ENCODE peak calls at places on chromosome 10, in five cellular contexts. One of them, this sample, is unnamed.
A peak's percentile ranks its signal among the peaks of the same experiment; 100 is the strongest.

GRCh38 chr10:87546221-87546620 is 41.5 kb downstream of the MINPP1 start:
- DNase-seq in hippocampal formation: no peak
- DNase-seq in esophagus squamous epithelium: no peak
- DNase-seq in left cardiac atrium: no peak
- DNase-seq in stimulated activated CD4-positive, alpha-beta T cell treated with anti-CD3 and anti-CD28 coated beads, TNF-alpha, amount 100 ng/mL, for 4 hours: no peak
- DNase-seq in this sample: no peak

GRCh38 chr10:99329891-99330674 is 927 bp downstream of the CNNM1 start:
- DNase-seq in hippocampal formation: no peak
- DNase-seq in left cardiac atrium: peak; percentile 43
- DNase-seq in esophagus squamous epithelium: no peak
- DNase-seq in stimulated activated CD4-positive, alpha-beta T cell treated with anti-CD3 and anti-CD28 coated beads, TNF-alpha, amount 100 ng/mL, for 4 hours: peak; percentile 13
- DNase-seq in this sample: peak; percentile 25

GRCh38 chr10:119516381-119517234 is 25.9 kb downstream of the RGS10 start:
- DNase-seq in left cardiac atrium: no peak
- DNase-seq in stimulated activated CD4-positive, alpha-beta T cell treated with anti-CD3 and anti-CD28 coated beads, TNF-alpha, amount 100 ng/mL, for 4 hours: peak; percentile 33
- DNase-seq in hippocampal formation: no peak
- DNase-seq in esophagus squamous epithelium: no peak
- DNase-seq in this sample: no peak

GRCh38 chr10:110138197-110138812 is 69.1 kb upstream of the MXI1 start:
- DNase-seq in hippocampal formation: peak; percentile 87
- DNase-seq in left cardiac atrium: no peak
- DNase-seq in stimulated activated CD4-positive, alpha-beta T cell treated with anti-CD3 and anti-CD28 coated beads, TNF-alpha, amount 100 ng/mL, for 4 hours: no peak
- DNase-seq in esophagus squamous epithelium: no peak
- DNase-seq in this sample: no peak

GRCh38 chr10:6142644-6143043 is 53.8 kb downstream of the RBM17 start:
- DNase-seq in esophagus squamous epithelium: no peak
- DNase-seq in stimulated activated CD4-positive, alpha-beta T cell treated with anti-CD3 and anti-CD28 coated beads, TNF-alpha, amount 100 ng/mL, for 4 hours: no peak
- DNase-seq in hippocampal formation: no peak
- DNase-seq in left cardiac atrium: no peak
- DNase-seq in this sample: no peak

GRCh38 chr10:15660990-15661389 is 58.7 kb downstream of the ITGA8 start:
- DNase-seq in hippocampal formation: no peak
- DNase-seq in esophagus squamous epithelium: no peak
- DNase-seq in left cardiac atrium: no peak
- DNase-seq in stimulated activated CD4-positive, alpha-beta T cell treated with anti-CD3 and anti-CD28 coated beads, TNF-alpha, amount 100 ng/mL, for 4 hours: no peak
- DNase-seq in this sample: no peak

GRCh38 chr10:12483996-12484944 is 134.9 kb downstream of the CAMK1D start:
- DNase-seq in stimulated activated CD4-positive, alpha-beta T cell treated with anti-CD3 and anti-CD28 coated beads, TNF-alpha, amount 100 ng/mL, for 4 hours: no peak
- DNase-seq in esophagus squamous epithelium: no peak
- DNase-seq in hippocampal formation: no peak
- DNase-seq in left cardiac atrium: peak; percentile 36
- DNase-seq in this sample: no peak

GRCh38 chr10:23096814-23097549 is 1.6 kb downstream of the MSRB2 start:
- DNase-seq in esophagus squamous epithelium: no peak
- DNase-seq in hippocampal formation: no peak
- DNase-seq in left cardiac atrium: no peak
- DNase-seq in stimulated activated CD4-positive, alpha-beta T cell treated with anti-CD3 and anti-CD28 coated beads, TNF-alpha, amount 100 ng/mL, for 4 hours: no peak
- DNase-seq in this sample: peak; percentile 45

GRCh38 chr10:16439294-16439693 is 2.5 kb downstream of the PTER start:
- DNase-seq in hippocampal formation: no peak
- DNase-seq in esophagus squamous epithelium: no peak
- DNase-seq in left cardiac atrium: no peak
- DNase-seq in stimulated activated CD4-positive, alpha-beta T cell treated with anti-CD3 and anti-CD28 coated beads, TNF-alpha, amount 100 ng/mL, for 4 hours: no peak
- DNase-seq in this sample: no peak

GRCh38 chr10:49131507-49132385 is 2.1 kb downstream of the FAM170B start:
- DNase-seq in left cardiac atrium: peak; percentile 45
- DNase-seq in esophagus squamous epithelium: no peak
- DNase-seq in hippocampal formation: no peak
- DNase-seq in stimulated activated CD4-positive, alpha-beta T cell treated with anti-CD3 and anti-CD28 coated beads, TNF-alpha, amount 100 ng/mL, for 4 hours: no peak
- DNase-seq in this sample: no peak

GRCh38 chr10:103491729-103492364 is 1.7 kb upstream of the NEURL1 start:
- DNase-seq in esophagus squamous epithelium: no peak
- DNase-seq in hippocampal formation: no peak
- DNase-seq in stimulated activated CD4-positive, alpha-beta T cell treated with anti-CD3 and anti-CD28 coated beads, TNF-alpha, amount 100 ng/mL, for 4 hours: no peak
- DNase-seq in left cardiac atrium: no peak
- DNase-seq in this sample: no peak

GRCh38 chr10:97117372-97117771 is 68.4 kb downstream of the SLIT1 start:
- DNase-seq in esophagus squamous epithelium: no peak
- DNase-seq in stimulated activated CD4-positive, alpha-beta T cell treated with anti-CD3 and anti-CD28 coated beads, TNF-alpha, amount 100 ng/mL, for 4 hours: no peak
- DNase-seq in left cardiac atrium: no peak
- DNase-seq in hippocampal formation: no peak
- DNase-seq in this sample: no peak

GRCh38 chr10:35388197-35388596 is 51.9 kb downstream of the CCNY start:
- DNase-seq in left cardiac atrium: no peak
- DNase-seq in stimulated activated CD4-positive, alpha-beta T cell treated with anti-CD3 and anti-CD28 coated beads, TNF-alpha, amount 100 ng/mL, for 4 hours: no peak
- DNase-seq in esophagus squamous epithelium: no peak
- DNase-seq in hippocampal formation: no peak
- DNase-seq in this sample: no peak

GRCh38 chr10:102675151-102675886 is 31.0 kb downstream of the TRIM8 start:
- DNase-seq in left cardiac atrium: no peak
- DNase-seq in hippocampal formation: no peak
- DNase-seq in esophagus squamous epithelium: no peak
- DNase-seq in stimulated activated CD4-positive, alpha-beta T cell treated with anti-CD3 and anti-CD28 coated beads, TNF-alpha, amount 100 ng/mL, for 4 hours: no peak
- DNase-seq in this sample: no peak

GRCh38 chr10:24556746-24557742 is 166.6 kb downstream of the ARHGAP21 start:
- DNase-seq in left cardiac atrium: no peak
- DNase-seq in hippocampal formation: peak; percentile 28
- DNase-seq in stimulated activated CD4-positive, alpha-beta T cell treated with anti-CD3 and anti-CD28 coated beads, TNF-alpha, amount 100 ng/mL, for 4 hours: no peak
- DNase-seq in esophagus squamous epithelium: no peak
- DNase-seq in this sample: no peak

GRCh38 chr10:129161184-129161583 is 305.9 kb upstream of the MGMT start:
- DNase-seq in hippocampal formation: no peak
- DNase-seq in left cardiac atrium: no peak
- DNase-seq in stimulated activated CD4-positive, alpha-beta T cell treated with anti-CD3 and anti-CD28 coated beads, TNF-alpha, amount 100 ng/mL, for 4 hours: no peak
- DNase-seq in esophagus squamous epithelium: no peak
- DNase-seq in this sample: no peak

GRCh38 chr10:114077347-114077746 is 33.7 kb downstream of the ADRB1 start:
- DNase-seq in left cardiac atrium: no peak
- DNase-seq in stimulated activated CD4-positive, alpha-beta T cell treated with anti-CD3 and anti-CD28 coated beads, TNF-alpha, amount 100 ng/mL, for 4 hours: no peak
- DNase-seq in esophagus squamous epithelium: no peak
- DNase-seq in hippocampal formation: no peak
- DNase-seq in this sample: no peak

GRCh38 chr10:64334084-64334483 is 812.9 kb downstream of the REEP3 start:
- DNase-seq in stimulated activated CD4-positive, alpha-beta T cell treated with anti-CD3 and anti-CD28 coated beads, TNF-alpha, amount 100 ng/mL, for 4 hours: no peak
- DNase-seq in hippocampal formation: no peak
- DNase-seq in left cardiac atrium: no peak
- DNase-seq in esophagus squamous epithelium: no peak
- DNase-seq in this sample: no peak

GRCh38 chr10:4567637-4568036 is 258.4 kb upstream of the AKR1E2 start:
- DNase-seq in stimulated activated CD4-positive, alpha-beta T cell treated with anti-CD3 and anti-CD28 coated beads, TNF-alpha, amount 100 ng/mL, for 4 hours: no peak
- DNase-seq in esophagus squamous epithelium: no peak
- DNase-seq in left cardiac atrium: no peak
- DNase-seq in hippocampal formation: no peak
- DNase-seq in this sample: no peak

GRCh38 chr10:13893926-13894325 is 307.2 kb downstream of the PRPF18 start:
- DNase-seq in esophagus squamous epithelium: no peak
- DNase-seq in stimulated activated CD4-positive, alpha-beta T cell treated with anti-CD3 and anti-CD28 coated beads, TNF-alpha, amount 100 ng/mL, for 4 hours: no peak
- DNase-seq in left cardiac atrium: no peak
- DNase-seq in hippocampal formation: no peak
- DNase-seq in this sample: no peak

GRCh38 chr10:87054373-87055295 is 34.5 kb downstream of the FAM25A start:
- DNase-seq in left cardiac atrium: no peak
- DNase-seq in esophagus squamous epithelium: no peak
- DNase-seq in hippocampal formation: no peak
- DNase-seq in stimulated activated CD4-positive, alpha-beta T cell treated with anti-CD3 and anti-CD28 coated beads, TNF-alpha, amount 100 ng/mL, for 4 hours: no peak
- DNase-seq in this sample: no peak

GRCh38 chr10:117980216-117980615 is 66.5 kb downstream of the RAB11FIP2 start:
- DNase-seq in esophagus squamous epithelium: no peak
- DNase-seq in stimulated activated CD4-positive, alpha-beta T cell treated with anti-CD3 and anti-CD28 coated beads, TNF-alpha, amount 100 ng/mL, for 4 hours: no peak
- DNase-seq in left cardiac atrium: no peak
- DNase-seq in hippocampal formation: no peak
- DNase-seq in this sample: no peak